ENCODE peak calls at places on chromosomes 7 and 10, in six cellular contexts. One of them, this sample, is unnamed.

GRCh38 chr10:69318997-69319727 is 40.9 kb downstream of the HK1 start:
- DNase-seq in B cell: peak; percentile 63
- DNase-seq in choroid plexus epithelial cell: peak; percentile 61
- DNase-seq in endothelial cell: peak; percentile 56
- DNase-seq in brain microvascular endothelial cell: peak; percentile 59
- DNase-seq in heart right ventricle: peak; percentile 83
- DNase-seq in this sample: peak; percentile 61

GRCh38 chr7:149007146-149007545 is 21.2 kb downstream of the PDIA4 start:
- DNase-seq in B cell: no peak
- DNase-seq in choroid plexus epithelial cell: no peak
- DNase-seq in endothelial cell: no peak
- DNase-seq in brain microvascular endothelial cell: no peak
- DNase-seq in heart right ventricle: no peak
- DNase-seq in this sample: no peak

GRCh38 chr10:105952153-105952552 is 1212.4 kb downstream of the SORCS1 start:
- DNase-seq in B cell: no peak
- DNase-seq in choroid plexus epithelial cell: peak; percentile 80
- DNase-seq in endothelial cell: peak; percentile 17
- DNase-seq in brain microvascular endothelial cell: peak; percentile 7
- DNase-seq in heart right ventricle: no peak
- DNase-seq in this sample: peak; percentile 16

GRCh38 chr7:83957333-83957732 is 237.3 kb downstream of the SEMA3A start:
- DNase-seq in B cell: no peak
- DNase-seq in choroid plexus epithelial cell: peak; percentile 77
- DNase-seq in endothelial cell: no peak
- DNase-seq in brain microvascular endothelial cell: peak; percentile 56
- DNase-seq in heart right ventricle: no peak
- DNase-seq in this sample: no peak

GRCh38 chr7:128380807-128381130 is 19.3 kb upstream of the PRRT4 start:
- DNase-seq in B cell: no peak
- DNase-seq in choroid plexus epithelial cell: no peak
- DNase-seq in endothelial cell: no peak
- DNase-seq in brain microvascular endothelial cell: no peak
- DNase-seq in heart right ventricle: no peak
- DNase-seq in this sample: no peak

GRCh38 chr7:123747620-123748141 is 1.1 kb downstream of the WASL start:
- DNase-seq in B cell: peak; percentile 22
- DNase-seq in choroid plexus epithelial cell: peak; percentile 94
- DNase-seq in endothelial cell: peak; percentile 56
- DNase-seq in brain microvascular endothelial cell: peak; percentile 86
- DNase-seq in heart right ventricle: peak; percentile 26
- DNase-seq in this sample: peak; percentile 59

GRCh38 chr7:12328888-12329770 is 74.5 kb downstream of the VWDE start:
- DNase-seq in B cell: no peak
- DNase-seq in choroid plexus epithelial cell: no peak
- DNase-seq in endothelial cell: no peak
- DNase-seq in brain microvascular endothelial cell: no peak
- DNase-seq in heart right ventricle: no peak
- DNase-seq in this sample: no peak

GRCh38 chr10:126580873-126581647 is 89.4 kb downstream of the C10orf90 start:
- DNase-seq in B cell: no peak
- DNase-seq in choroid plexus epithelial cell: peak; percentile 47
- DNase-seq in endothelial cell: no peak
- DNase-seq in brain microvascular endothelial cell: no peak
- DNase-seq in heart right ventricle: no peak
- DNase-seq in this sample: no peak

GRCh38 chr7:123770378-123770777 is 21.6 kb upstream of the WASL start:
- DNase-seq in B cell: no peak
- DNase-seq in choroid plexus epithelial cell: peak; percentile 82
- DNase-seq in endothelial cell: no peak
- DNase-seq in brain microvascular endothelial cell: peak; percentile 71
- DNase-seq in heart right ventricle: no peak
- DNase-seq in this sample: no peak

GRCh38 chr10:14665304-14665703 is 109.4 kb downstream of the FAM107B start:
- DNase-seq in B cell: no peak
- DNase-seq in choroid plexus epithelial cell: peak; percentile 59
- DNase-seq in endothelial cell: no peak
- DNase-seq in brain microvascular endothelial cell: no peak
- DNase-seq in heart right ventricle: no peak
- DNase-seq in this sample: no peak

GRCh38 chr10:15784662-15785300 is 65.1 kb upstream of the ITGA8 start:
- DNase-seq in B cell: no peak
- DNase-seq in choroid plexus epithelial cell: peak; percentile 20
- DNase-seq in endothelial cell: no peak
- DNase-seq in brain microvascular endothelial cell: no peak
- DNase-seq in heart right ventricle: no peak
- DNase-seq in this sample: no peak

GRCh38 chr10:70090951-70091350 is 38.3 kb downstream of the MACROH2A2 start:
- DNase-seq in B cell: no peak
- DNase-seq in choroid plexus epithelial cell: no peak
- DNase-seq in endothelial cell: no peak
- DNase-seq in brain microvascular endothelial cell: no peak
- DNase-seq in heart right ventricle: no peak
- DNase-seq in this sample: no peak

DNA sequence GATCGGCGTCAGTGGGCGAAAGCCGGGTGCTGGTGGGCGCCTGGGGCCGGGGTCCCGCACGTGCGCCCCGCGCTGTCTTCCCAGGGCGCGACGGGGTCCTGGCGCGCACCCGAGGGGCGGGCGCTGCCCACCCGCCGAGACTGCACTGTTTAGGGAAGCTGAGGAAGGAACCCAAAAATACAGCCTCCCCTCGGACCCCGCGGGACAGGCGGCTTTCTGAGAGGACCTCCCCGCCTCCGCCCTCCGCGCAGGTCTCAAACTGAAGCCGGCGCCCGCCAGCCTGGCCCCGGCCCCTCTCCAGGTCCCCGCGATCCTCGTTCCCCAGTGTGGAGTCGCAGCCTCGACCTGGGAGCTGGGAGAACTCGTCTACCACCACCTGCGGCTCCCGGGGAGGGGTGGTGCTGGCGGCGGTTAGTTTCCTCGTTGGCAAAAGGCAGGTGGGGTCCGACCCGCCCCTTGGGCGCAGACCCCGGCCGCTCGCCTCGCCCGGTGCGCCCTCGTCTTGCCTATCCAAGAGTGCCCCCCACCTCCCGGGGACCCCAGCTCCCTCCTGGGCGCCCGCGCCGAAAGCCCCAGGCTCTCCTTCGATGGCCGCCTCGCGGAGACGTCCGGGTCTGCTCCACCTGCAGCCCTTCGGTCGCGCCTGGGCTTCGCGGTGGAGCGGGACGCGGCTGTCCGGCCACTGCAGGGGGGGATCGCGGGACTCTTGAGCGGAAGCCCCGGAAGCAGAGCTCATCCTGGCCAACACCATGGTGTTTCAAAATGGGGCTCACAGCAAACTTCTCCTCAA is 1.1 kb downstream of the EGFR start:
- DNase-seq in B cell: no peak
- DNase-seq in choroid plexus epithelial cell: no peak
- DNase-seq in endothelial cell: peak; percentile 50
- DNase-seq in brain microvascular endothelial cell: no peak
- DNase-seq in heart right ventricle: no peak
- DNase-seq in this sample: peak; percentile 44
- TF ChIP-seq CTCF in B cell: no peak
- TF ChIP-seq CTCF in choroid plexus epithelial cell: peak; percentile 13
- TF ChIP-seq CTCF in endothelial cell: no peak
- TF ChIP-seq CTCF in brain microvascular endothelial cell: no peak
- TF ChIP-seq CTCF in heart right ventricle: no peak
- TF ChIP-seq CTCF in this sample: no peak

GRCh38 chr7:44465490-44465889 is 25.0 kb downstream of the NUDCD3 start:
- DNase-seq in B cell: no peak
- DNase-seq in choroid plexus epithelial cell: peak; percentile 14
- DNase-seq in endothelial cell: no peak
- DNase-seq in brain microvascular endothelial cell: no peak
- DNase-seq in heart right ventricle: no peak
- DNase-seq in this sample: no peak

GRCh38 chr7:44461387-44461786 is 29.1 kb downstream of the NUDCD3 start:
- DNase-seq in B cell: no peak
- DNase-seq in choroid plexus epithelial cell: peak; percentile 58
- DNase-seq in endothelial cell: no peak
- DNase-seq in brain microvascular endothelial cell: peak; percentile 72
- DNase-seq in heart right ventricle: no peak
- DNase-seq in this sample: no peak

GRCh38 chr7:44460325-44460724 is 30.1 kb downstream of the NUDCD3 start:
- DNase-seq in B cell: peak; percentile 40
- DNase-seq in choroid plexus epithelial cell: no peak
- DNase-seq in endothelial cell: no peak
- DNase-seq in brain microvascular endothelial cell: no peak
- DNase-seq in heart right ventricle: no peak
- DNase-seq in this sample: no peak

GRCh38 chr7:44466300-44467216 is 23.9 kb downstream of the NUDCD3 start:
- DNase-seq in B cell: no peak
- DNase-seq in choroid plexus epithelial cell: peak; percentile 79
- DNase-seq in endothelial cell: no peak
- DNase-seq in brain microvascular endothelial cell: peak; percentile 65
- DNase-seq in heart right ventricle: no peak
- DNase-seq in this sample: no peak

DNA sequence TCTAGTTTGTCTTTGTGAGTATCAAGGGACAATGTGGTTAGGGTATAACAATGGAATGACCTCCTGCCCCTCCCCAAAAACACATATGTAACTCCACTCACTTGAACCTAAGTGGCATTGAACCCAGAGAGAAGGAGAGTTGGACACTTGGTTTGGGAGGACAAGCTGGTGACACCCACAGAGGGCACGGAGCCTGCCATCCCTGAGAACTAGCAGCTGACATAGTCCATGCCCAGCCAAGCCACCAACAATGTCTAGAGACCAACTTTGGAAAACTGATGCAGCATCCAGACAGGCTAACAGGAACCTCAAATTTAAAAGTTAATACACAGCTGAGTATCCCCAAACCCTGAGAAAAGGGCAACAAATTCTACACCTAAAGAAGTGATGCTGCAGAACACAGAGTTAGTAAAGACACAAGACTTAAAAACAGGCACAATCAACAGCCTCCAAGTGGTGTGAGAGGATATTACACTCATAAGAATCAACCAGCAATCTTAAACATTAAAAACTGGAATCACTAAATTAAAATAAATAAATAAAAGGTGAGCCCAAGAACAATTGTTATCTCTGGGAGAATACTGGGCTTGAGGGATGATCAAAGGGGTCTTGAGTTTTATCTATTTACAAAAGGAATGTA is 27.2 kb downstream of the NUDCD3 start:
- DNase-seq in B cell: no peak
- DNase-seq in choroid plexus epithelial cell: peak; percentile 61
- DNase-seq in endothelial cell: no peak
- DNase-seq in brain microvascular endothelial cell: no peak
- DNase-seq in heart right ventricle: no peak
- DNase-seq in this sample: no peak
- TF ChIP-seq CTCF in B cell: peak; percentile 53
- TF ChIP-seq CTCF in choroid plexus epithelial cell: peak; percentile 48
- TF ChIP-seq CTCF in endothelial cell: peak; percentile 64
- TF ChIP-seq CTCF in brain microvascular endothelial cell: peak; percentile 28
- TF ChIP-seq CTCF in heart right ventricle: no peak
- TF ChIP-seq CTCF in this sample: peak; percentile 25

DNA sequence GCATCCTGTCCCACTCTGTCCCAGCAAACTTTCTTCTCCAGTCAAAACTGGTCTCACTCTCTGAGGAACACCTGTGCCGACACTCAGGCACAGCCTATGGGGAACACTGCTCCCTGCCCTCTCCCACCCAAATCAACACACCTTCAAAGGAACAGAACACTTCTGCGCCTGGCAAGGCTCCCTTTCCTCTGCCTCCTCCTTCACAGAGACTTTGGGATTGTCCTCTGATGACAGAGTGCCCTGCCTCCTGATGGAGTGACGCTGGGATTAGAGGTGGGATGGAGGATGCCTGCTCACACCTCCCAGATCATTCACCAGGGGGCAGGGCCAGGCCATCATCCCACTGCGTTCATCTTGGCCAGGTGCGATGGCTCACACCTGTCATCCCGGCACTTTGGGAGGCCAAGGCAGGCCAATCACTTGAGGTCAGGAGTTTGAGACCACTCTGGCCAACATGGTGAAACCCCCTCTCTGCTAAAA is 26.5 kb downstream of the KLF6 start:
- DNase-seq in B cell: no peak
- DNase-seq in choroid plexus epithelial cell: no peak
- DNase-seq in endothelial cell: no peak
- DNase-seq in brain microvascular endothelial cell: no peak
- DNase-seq in heart right ventricle: no peak
- DNase-seq in this sample: no peak
- TF ChIP-seq CTCF in B cell: no peak
- TF ChIP-seq CTCF in choroid plexus epithelial cell: no peak
- TF ChIP-seq CTCF in endothelial cell: no peak
- TF ChIP-seq CTCF in brain microvascular endothelial cell: no peak
- TF ChIP-seq CTCF in heart right ventricle: no peak
- TF ChIP-seq CTCF in this sample: no peak

GRCh38 chr10:119030421-119031250 is 1.1 kb downstream of the NANOS1 start:
- DNase-seq in B cell: peak; percentile 82
- DNase-seq in choroid plexus epithelial cell: peak; percentile 63
- DNase-seq in endothelial cell: peak; percentile 69
- DNase-seq in brain microvascular endothelial cell: peak; percentile 25
- DNase-seq in heart right ventricle: peak; percentile 49
- DNase-seq in this sample: peak; percentile 77
- TF ChIP-seq CTCF in B cell: peak; percentile 24
- TF ChIP-seq CTCF in choroid plexus epithelial cell: no peak
- TF ChIP-seq CTCF in endothelial cell: no peak
- TF ChIP-seq CTCF in brain microvascular endothelial cell: no peak
- TF ChIP-seq CTCF in heart right ventricle: no peak
- TF ChIP-seq CTCF in this sample: no peak

GRCh38 chr10:122997864-122998263 is 10.7 kb downstream of the IKZF5 start:
- DNase-seq in B cell: no peak
- DNase-seq in choroid plexus epithelial cell: no peak
- DNase-seq in endothelial cell: no peak
- DNase-seq in brain microvascular endothelial cell: no peak
- DNase-seq in heart right ventricle: no peak
- DNase-seq in this sample: no peak
- TF ChIP-seq CTCF in B cell: no peak
- TF ChIP-seq CTCF in choroid plexus epithelial cell: no peak
- TF ChIP-seq CTCF in endothelial cell: no peak
- TF ChIP-seq CTCF in brain microvascular endothelial cell: no peak
- TF ChIP-seq CTCF in heart right ventricle: no peak
- TF ChIP-seq CTCF in this sample: no peak

GRCh38 chr7:138887872-138888656 is 90.1 kb upstream of the ATP6V0A4 start:
- DNase-seq in B cell: no peak
- DNase-seq in choroid plexus epithelial cell: no peak
- DNase-seq in endothelial cell: no peak
- DNase-seq in brain microvascular endothelial cell: no peak
- DNase-seq in heart right ventricle: no peak
- DNase-seq in this sample: no peak

GRCh38 chr7:138882249-138882648 is 84.3 kb upstream of the ATP6V0A4 start:
- DNase-seq in B cell: no peak
- DNase-seq in choroid plexus epithelial cell: no peak
- DNase-seq in endothelial cell: no peak
- DNase-seq in brain microvascular endothelial cell: no peak
- DNase-seq in heart right ventricle: no peak
- DNase-seq in this sample: no peak

GRCh38 chr7:138887085-138887705 is 89.2 kb upstream of the ATP6V0A4 start:
- DNase-seq in B cell: no peak
- DNase-seq in choroid plexus epithelial cell: no peak
- DNase-seq in endothelial cell: no peak
- DNase-seq in brain microvascular endothelial cell: no peak
- DNase-seq in heart right ventricle: no peak
- DNase-seq in this sample: peak; percentile 14

GRCh38 chr7:138886501-138886917 is 88.5 kb upstream of the ATP6V0A4 start:
- DNase-seq in B cell: peak; percentile 68
- DNase-seq in choroid plexus epithelial cell: peak; percentile 85
- DNase-seq in endothelial cell: peak; percentile 27
- DNase-seq in brain microvascular endothelial cell: peak; percentile 70
- DNase-seq in heart right ventricle: no peak
- DNase-seq in this sample: no peak

GRCh38 chr7:138885383-138886147 is 87.6 kb upstream of the ATP6V0A4 start:
- DNase-seq in B cell: no peak
- DNase-seq in choroid plexus epithelial cell: no peak
- DNase-seq in endothelial cell: peak; percentile 14
- DNase-seq in brain microvascular endothelial cell: no peak
- DNase-seq in heart right ventricle: no peak
- DNase-seq in this sample: no peak
- TF ChIP-seq CTCF in B cell: no peak
- TF ChIP-seq CTCF in choroid plexus epithelial cell: peak; percentile 29
- TF ChIP-seq CTCF in endothelial cell: no peak
- TF ChIP-seq CTCF in brain microvascular endothelial cell: peak; percentile 40
- TF ChIP-seq CTCF in heart right ventricle: no peak
- TF ChIP-seq CTCF in this sample: no peak

GRCh38 chr7:5671053-5671452 is 110.4 kb downstream of the RNF216 start:
- DNase-seq in B cell: no peak
- DNase-seq in choroid plexus epithelial cell: no peak
- DNase-seq in endothelial cell: no peak
- DNase-seq in brain microvascular endothelial cell: no peak
- DNase-seq in heart right ventricle: no peak
- DNase-seq in this sample: no peak
- TF ChIP-seq CTCF in B cell: no peak
- TF ChIP-seq CTCF in choroid plexus epithelial cell: no peak
- TF ChIP-seq CTCF in endothelial cell: no peak
- TF ChIP-seq CTCF in brain microvascular endothelial cell: no peak
- TF ChIP-seq CTCF in heart right ventricle: no peak
- TF ChIP-seq CTCF in this sample: no peak

This sample was measured in nephron progenitor cell.